ENCODE peak calls at places on chromosome 16, in eight cellular contexts. C, Z, P, K, Q, O, G and X are unnamed samples.

GRCh38 chr16:19916064-19916463 is 31.4 kb upstream of the GPRC5B start:
- DNase-seq in C (no peak), Z (no peak), P (no peak), K (no peak), Q (no peak), O (no peak), G (no peak), X (no peak)

GRCh38 chr16:19410435-19411153 is 7.1 kb upstream of the TMC5 start:
- DNase-seq in C (no peak), Z (no peak), P (no peak), K (no peak), Q (no peak), O (peak; percentile 46), G (no peak), X (no peak)

GRCh38 chr16:82657239-82657638 is 30.5 kb downstream of the CDH13 start:
- DNase-seq in C (no peak), Z (no peak), P (no peak), K (no peak), Q (no peak), O (no peak), G (no peak), X (no peak)

GRCh38 chr16:16966439-16966838 is 504.3 kb downstream of the XYLT1 start:
- DNase-seq in C (no peak), Z (no peak), P (no peak), K (no peak), Q (no peak), O (no peak), G (no peak), X (no peak)

GRCh38 chr16:75247249-75247648 is 4.2 kb downstream of the BCAR1 start:
- DNase-seq in C (no peak), Z (no peak), P (no peak), K (no peak), Q (no peak), O (no peak), G (no peak), X (peak; percentile 6)

GRCh38 chr16:19783847-19784736 is 66.0 kb downstream of the IQCK start:
- DNase-seq in C (no peak), Z (no peak), P (no peak), K (no peak), Q (no peak), O (no peak), G (peak; percentile 20), X (peak; percentile 23)

GRCh38 chr16:50371936-50372595 is 3.3 kb upstream of the BRD7 start:
- DNase-seq in C (no peak), Z (no peak), P (peak; percentile 25), K (no peak), Q (no peak), O (peak; percentile 13), G (peak; percentile 23), X (peak; percentile 64)

GRCh38 chr16:28255838-28256237 is 36.5 kb upstream of the SBK1 start:
- DNase-seq in C (no peak), Z (no peak), P (no peak), K (no peak), Q (no peak), O (no peak), G (no peak), X (no peak)

GRCh38 chr16:11342021-11342855 is 3.0 kb upstream of the RMI2 start:
- DNase-seq in C (no peak), Z (no peak), P (no peak), K (no peak), Q (peak; percentile 14), O (no peak), G (no peak), X (no peak)

GRCh38 chr16:67514382-67514828 is 14.2 kb upstream of the RIPOR1 start:
- DNase-seq in C (peak; percentile 66), Z (peak; percentile 85), P (peak; percentile 93), K (peak; percentile 96), Q (peak; percentile 83), O (peak; percentile 93), G (peak; percentile 73), X (peak; percentile 96)

GRCh38 chr16:51236583-51236982 is 85.5 kb upstream of the SALL1 start:
- DNase-seq in C (no peak), Z (no peak), P (no peak), K (no peak), Q (no peak), O (no peak), G (no peak), X (no peak)

GRCh38 chr16:30358990-30359870 is 4.1 kb upstream of the CD2BP2 start:
- DNase-seq in C (no peak), Z (no peak), P (no peak), K (no peak), Q (no peak), O (no peak), G (no peak), X (no peak)

GRCh38 chr16:46658925-46659324 is 30.1 kb downstream of the VPS35 start:
- DNase-seq in C (no peak), Z (no peak), P (peak; percentile 99), K (no peak), Q (no peak), O (peak; percentile 56), G (no peak), X (peak; percentile 40)

GRCh38 chr16:67719778-67720144 is 645 bp upstream of the GFOD2 start:
- DNase-seq in C (no peak), Z (peak; percentile 29), P (peak; percentile 47), K (no peak), Q (no peak), O (peak; percentile 42), G (no peak), X (peak; percentile 67)

GRCh38 chr16:3129137-3130131 is 5.4 kb upstream of the ZNF213 start:
- DNase-seq in C (peak; percentile 80), Z (peak; percentile 73), P (peak; percentile 92), K (peak; percentile 93), Q (peak; percentile 77), O (peak; percentile 89), G (peak; percentile 71), X (peak; percentile 86)

GRCh38 chr16:53081686-53082407 is 27.1 kb downstream of the CHD9 start:
- DNase-seq in C (no peak), Z (no peak), P (no peak), K (no peak), Q (no peak), O (no peak), G (no peak), X (no peak)

GRCh38 chr16:24288516-24288915 is 32.4 kb downstream of the CACNG3 start:
- DNase-seq in C (no peak), Z (no peak), P (no peak), K (no peak), Q (no peak), O (no peak), G (no peak), X (no peak)

GRCh38 chr16:46972971-46973456 is 460 bp downstream of the DNAJA2 start:
- DNase-seq in C (no peak), Z (no peak), P (peak; percentile 71), K (peak; percentile 87), Q (peak; percentile 71), O (peak; percentile 50), G (no peak), X (peak; percentile 72)

GRCh38 chr16:48471435-48471834 is 86.2 kb upstream of the SIAH1 start:
- DNase-seq in C (no peak), Z (no peak), P (no peak), K (no peak), Q (no peak), O (no peak), G (no peak), X (no peak)

GRCh38 chr16:12163970-12164369 is 187.4 kb downstream of the SNX29 start:
- DNase-seq in C (no peak), Z (no peak), P (no peak), K (no peak), Q (no peak), O (no peak), G (no peak), X (no peak)

GRCh38 chr16:88809068-88809675 is 2.6 kb downstream of the APRT start:
- DNase-seq in C (no peak), Z (no peak), P (peak; percentile 61), K (no peak), Q (no peak), O (peak; percentile 46), G (no peak), X (no peak)
- TF ChIP-seq POLR2A in C (no peak), Z (no peak), P (peak; percentile 18), K (no peak), Q (no peak), O (no peak), G (no peak), X (no peak)

GRCh38 chr16:61150351-61150750 is 885.9 kb downstream of the CDH8 start:
- DNase-seq in C (no peak), Z (no peak), P (no peak), K (no peak), Q (no peak), O (no peak), G (no peak), X (no peak)
- TF ChIP-seq POLR2A in C (no peak), Z (no peak), P (no peak), K (no peak), Q (no peak), O (no peak), G (no peak), X (no peak)

GRCh38 chr16:69378760-69379159 is 7.0 kb downstream of the TERF2 start:
- DNase-seq in C (peak; percentile 79), Z (no peak), P (no peak), K (no peak), Q (no peak), O (no peak), G (no peak), X (no peak)
- TF ChIP-seq POLR2A in C (no peak), Z (no peak), P (no peak), K (no peak), Q (no peak), O (no peak), G (no peak), X (no peak)

GRCh38 chr16:85285681-85286065 is 173.4 kb upstream of the CIBAR2 start:
- DNase-seq in C (no peak), Z (no peak), P (no peak), K (no peak), Q (no peak), O (no peak), G (no peak), X (no peak)

GRCh38 chr16:85288341-85288868 is 176.1 kb upstream of the CIBAR2 start:
- DNase-seq in C (no peak), Z (no peak), P (no peak), K (no peak), Q (no peak), O (no peak), G (no peak), X (no peak)

GRCh38 chr16:85284138-85284897 is 172.0 kb upstream of the CIBAR2 start:
- DNase-seq in C (no peak), Z (no peak), P (no peak), K (no peak), Q (no peak), O (no peak), G (no peak), X (no peak)

GRCh38 chr16:85286970-85287814 is 174.9 kb upstream of the CIBAR2 start:
- DNase-seq in C (no peak), Z (no peak), P (peak; percentile 28), K (no peak), Q (peak; percentile 78), O (peak; percentile 15), G (no peak), X (peak; percentile 78)

DNA sequence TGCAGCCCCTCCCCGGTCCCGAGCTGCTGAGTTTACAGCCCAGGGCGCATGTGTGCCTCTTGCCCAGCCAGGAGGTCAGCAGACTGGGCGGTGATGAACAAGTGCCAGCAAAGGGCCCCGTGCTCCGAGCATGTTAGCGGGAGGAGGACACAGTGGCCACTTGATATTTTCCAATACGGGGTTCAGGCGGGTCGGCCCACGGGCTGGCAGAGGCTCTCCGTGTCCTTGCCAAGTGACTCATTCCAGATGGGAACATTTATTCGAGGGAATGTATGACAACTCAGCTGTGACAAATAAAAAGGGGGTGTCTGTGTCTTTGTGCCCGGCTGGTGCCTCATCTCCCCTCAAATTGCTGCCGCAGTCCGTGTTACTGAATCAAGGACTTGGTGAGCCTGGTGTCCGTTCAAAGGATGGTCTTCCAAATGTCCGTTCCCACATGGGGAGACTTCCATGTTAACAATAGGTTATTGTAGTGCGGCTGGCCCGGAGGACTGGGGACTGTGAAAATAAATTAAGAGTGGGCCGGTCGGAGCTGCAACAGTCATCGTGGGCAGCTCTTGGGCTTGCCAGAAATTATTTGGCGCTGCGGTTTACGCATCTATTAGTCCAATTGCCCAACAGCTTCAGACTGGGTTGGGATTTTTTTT is 173.9 kb upstream of the CIBAR2 start:
- DNase-seq in C (peak; percentile 34), Z (peak; percentile 46), P (no peak), K (peak; percentile 96), Q (no peak), O (peak; percentile 53), G (no peak), X (peak; percentile 86)
- TF ChIP-seq POLR2A in C (no peak), Z (no peak), P (no peak), K (no peak), Q (no peak), O (no peak), G (no peak), X (peak; percentile 46)